ENCODE peak calls at places on chromosomes 5 and 9, in four cellular contexts. F is K562, G is SK-N-SH, W is GM12891. C is an unnamed sample.

GRCh38 chr9:35611230-35611797 is 6.3 kb downstream of the TESK1 start:
- DNase-seq in W (no peak), F (peak), G (peak), C (peak)

GRCh38 chr9:128394404-128395168 is 23.4 kb downstream of the URM1 start:
- DNase-seq in G (no peak), F (no peak), W (no peak), C (no peak)

GRCh38 chr9:127779136-127779981 is 893 bp upstream of the SH2D3C start:
- DNase-seq in F (no peak), W (no peak), G (peak), C (no peak)

GRCh38 chr9:137300607-137301085 is 1.4 kb downstream of the NRARP start:
- DNase-seq in W (no peak), F (peak), G (peak), C (no peak)

GRCh38 chr5:154562244-154562861 is 84.3 kb upstream of the HAND1 start:
- DNase-seq in F (no peak), W (no peak), G (no peak), C (no peak)

GRCh38 chr5:108451269-108451668 is 69.4 kb upstream of the FBXL17 start:
- DNase-seq in F (no peak), W (no peak), G (no peak), C (no peak)

GRCh38 chr5:73205309-73205708 is 32.3 kb downstream of the TMEM174 start:
- DNase-seq in G (no peak), W (no peak), F (no peak), C (no peak)

GRCh38 chr5:66826263-66826662 is 230.1 kb downstream of the MAST4 start:
- DNase-seq in G (no peak), F (no peak), W (no peak), C (no peak)

GRCh38 chr5:151770383-151771258 is 1.1 kb upstream of the G3BP1 start:
- DNase-seq in G (peak), F (peak), W (peak), C (peak)

DNA sequence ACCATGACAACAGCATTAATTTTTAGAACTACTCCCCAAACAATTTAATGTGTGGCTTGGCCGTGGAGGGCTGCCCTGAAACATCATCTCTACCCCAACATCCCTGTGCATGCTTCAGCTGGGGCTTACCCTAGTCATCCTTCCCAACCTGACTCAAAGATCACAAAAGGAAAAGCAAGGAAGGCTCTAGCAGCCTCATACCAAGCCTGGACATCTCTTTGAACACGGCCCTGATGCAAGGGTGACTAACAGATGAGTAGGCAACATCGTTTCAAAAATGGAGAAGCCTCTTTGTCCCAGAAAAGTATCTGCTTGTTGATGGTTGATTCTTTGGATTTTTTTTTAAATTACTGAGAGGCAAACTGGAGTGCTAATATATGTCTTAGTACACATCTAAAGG is 95.4 kb downstream of the ARSB start:
- DNase-seq in W (no peak), G (no peak), F (no peak), C (no peak)
- TF ChIP-seq TAF1 in W (no peak), G (no peak), F (no peak), C (no peak)

GRCh38 chr9:121348321-121348720 is 21.7 kb downstream of the STOM start:
- DNase-seq in G (no peak), W (no peak), F (no peak), C (no peak)
- TF ChIP-seq TAF1 in G (no peak), W (no peak), F (no peak), C (no peak)

GRCh38 chr5:25006734-25007133 is 362.0 kb upstream of the CDH10 start:
- DNase-seq in G (no peak), F (no peak), W (no peak), C (no peak)
- TF ChIP-seq TAF1 in G (no peak), F (no peak), W (no peak), C (no peak)

GRCh38 chr9:131695366-131696162 is 44.3 kb downstream of the RAPGEF1 start:
- DNase-seq in F (no peak), W (no peak), G (no peak), C (no peak)

GRCh38 chr9:131693163-131693562 is 46.7 kb downstream of the RAPGEF1 start:
- DNase-seq in F (no peak), W (no peak), G (no peak), C (no peak)

GRCh38 chr9:131691969-131692611 is 47.8 kb downstream of the RAPGEF1 start:
- DNase-seq in G (no peak), W (no peak), F (no peak), C (no peak)

GRCh38 chr9:131692612-131692976 is 47.3 kb downstream of the RAPGEF1 start:
- DNase-seq in G (no peak), W (no peak), F (no peak), C (no peak)

DNA sequence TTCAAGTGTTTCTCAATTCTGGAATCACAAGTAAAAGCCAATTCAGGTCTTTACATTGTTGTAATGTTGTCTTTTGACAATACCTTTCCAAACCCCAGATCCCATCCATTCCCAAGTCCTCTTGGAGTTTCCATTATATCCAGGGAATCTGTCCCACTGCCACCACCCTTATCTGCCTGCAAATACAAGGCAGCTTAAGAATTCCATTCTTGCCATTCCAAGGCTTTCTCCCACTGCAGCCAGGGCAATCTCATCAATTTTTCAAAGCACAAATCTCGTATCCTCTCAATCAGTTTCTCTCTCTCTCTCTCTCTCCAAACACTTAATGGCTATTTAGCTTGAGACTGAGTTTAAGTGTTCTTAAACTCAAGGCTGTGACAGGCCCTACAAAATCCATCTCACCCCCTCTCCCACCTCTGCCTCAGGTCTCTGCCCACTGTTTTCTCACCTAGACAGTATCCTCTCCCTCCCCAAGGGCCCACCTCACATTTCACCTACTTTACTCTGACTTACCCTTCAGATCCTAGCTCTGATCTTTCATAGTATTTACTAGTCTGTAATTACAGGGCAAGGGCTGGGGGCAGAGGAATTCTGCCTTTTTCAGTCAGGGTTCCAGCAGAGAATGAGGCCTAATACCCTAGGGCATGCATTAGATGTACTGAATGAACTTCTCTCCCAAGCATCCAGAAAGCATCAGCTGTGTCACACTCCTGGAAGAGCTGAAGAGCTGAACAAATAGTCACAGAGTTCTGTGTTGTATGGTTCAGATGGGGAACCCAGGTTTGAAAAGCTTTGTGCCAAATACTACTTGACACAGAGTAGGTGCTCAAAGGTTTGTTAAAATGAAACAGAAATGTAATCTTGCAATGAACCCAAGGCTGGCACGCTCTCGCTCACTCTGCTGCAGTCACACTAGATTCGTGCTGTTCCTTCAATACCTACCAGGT is 46.0 kb downstream of the RAPGEF1 start:
- DNase-seq in W (no peak), G (no peak), F (no peak), C (no peak)
- TF ChIP-seq TAF1 in W (no peak), G (no peak), F (no peak), C (no peak)

DNA sequence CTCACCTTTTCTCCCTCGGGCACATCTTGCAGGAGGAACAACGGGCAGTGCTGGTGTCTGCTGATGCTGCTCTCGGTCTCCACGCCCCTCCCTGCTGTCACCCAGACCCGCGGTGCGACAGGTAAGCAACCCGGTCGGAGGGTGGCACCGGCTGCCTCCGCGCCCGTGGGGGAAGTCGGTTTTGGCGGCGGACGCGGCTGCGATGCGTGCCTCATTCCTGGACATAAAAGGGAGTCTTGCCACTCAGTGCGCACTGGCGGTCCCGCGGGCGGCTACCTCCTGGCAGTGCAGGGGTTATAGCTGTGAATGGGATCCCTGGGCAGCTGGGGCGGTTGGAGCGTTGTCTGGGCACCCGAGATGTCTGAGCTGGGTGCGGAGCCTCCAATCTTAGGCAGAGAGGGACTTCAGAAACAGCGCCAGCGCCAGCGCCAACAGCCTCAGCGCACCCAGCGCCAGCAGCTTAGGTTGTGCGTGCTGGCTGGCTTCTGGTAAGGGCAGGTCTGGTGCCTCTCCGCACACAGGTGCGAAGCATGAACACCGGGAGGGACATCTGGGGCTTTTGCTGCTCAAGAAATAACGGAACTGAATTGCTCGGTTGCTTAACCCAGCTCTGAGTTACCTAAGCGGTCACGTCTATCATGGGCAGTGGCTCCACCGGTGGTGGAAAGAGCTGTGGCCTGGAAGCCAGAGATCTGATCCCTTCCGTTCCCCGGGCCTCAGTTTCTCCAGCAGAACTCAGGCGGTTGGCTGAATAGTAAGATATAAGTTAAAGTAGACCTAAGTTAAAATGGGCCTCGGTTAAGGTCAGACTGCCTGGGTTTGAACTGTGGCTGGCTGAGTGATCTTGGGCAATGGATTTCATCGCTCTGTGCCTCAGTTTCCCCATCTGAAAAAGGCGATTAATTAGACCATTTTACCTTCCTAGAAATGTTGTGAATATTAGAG is 695 bp downstream of the COL15A1 start:
- DNase-seq in F (no peak), G (peak), W (no peak), C (no peak)
- TF ChIP-seq TAF1 in F (no peak), G (no peak), W (no peak), C (no peak)

GRCh38 chr5:59450245-59450644 is 443.3 kb downstream of the PDE4D start:
- DNase-seq in F (no peak), W (no peak), G (no peak), C (no peak)

DNA sequence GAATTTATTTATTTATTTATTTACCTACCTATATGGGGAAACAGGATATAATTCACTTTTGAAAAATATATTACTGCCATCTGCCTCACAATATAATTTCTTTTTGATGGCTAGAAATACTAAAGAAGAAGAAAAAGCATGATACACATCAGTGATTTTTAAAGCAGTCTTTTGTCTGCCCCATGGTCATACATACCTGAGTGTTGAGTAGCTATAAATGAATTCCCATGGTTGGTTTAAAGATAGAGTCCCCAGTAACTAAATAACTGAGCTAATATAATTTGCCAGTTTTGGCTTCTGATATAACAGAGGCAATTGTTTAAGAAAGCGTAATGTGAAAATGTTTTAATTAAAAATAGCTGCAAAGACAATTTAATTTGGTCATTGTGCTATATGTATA is 447.8 kb downstream of the PDE4D start:
- DNase-seq in G (no peak), F (no peak), W (no peak), C (no peak)
- TF ChIP-seq TAF1 in G (no peak), F (no peak), W (no peak), C (no peak)

GRCh38 chr5:122846051-122846567 is 696 bp downstream of the SNX24 start:
- DNase-seq in W (no peak), F (no peak), G (peak), C (no peak)
- TF ChIP-seq TAF1 in W (no peak), F (no peak), G (no peak), C (no peak)

GRCh38 chr5:57033103-57033502 is 81.2 kb upstream of the MIER3 start:
- DNase-seq in F (no peak), W (no peak), G (no peak), C (no peak)
- TF ChIP-seq TAF1 in F (no peak), W (no peak), G (no peak), C (no peak)

DNA sequence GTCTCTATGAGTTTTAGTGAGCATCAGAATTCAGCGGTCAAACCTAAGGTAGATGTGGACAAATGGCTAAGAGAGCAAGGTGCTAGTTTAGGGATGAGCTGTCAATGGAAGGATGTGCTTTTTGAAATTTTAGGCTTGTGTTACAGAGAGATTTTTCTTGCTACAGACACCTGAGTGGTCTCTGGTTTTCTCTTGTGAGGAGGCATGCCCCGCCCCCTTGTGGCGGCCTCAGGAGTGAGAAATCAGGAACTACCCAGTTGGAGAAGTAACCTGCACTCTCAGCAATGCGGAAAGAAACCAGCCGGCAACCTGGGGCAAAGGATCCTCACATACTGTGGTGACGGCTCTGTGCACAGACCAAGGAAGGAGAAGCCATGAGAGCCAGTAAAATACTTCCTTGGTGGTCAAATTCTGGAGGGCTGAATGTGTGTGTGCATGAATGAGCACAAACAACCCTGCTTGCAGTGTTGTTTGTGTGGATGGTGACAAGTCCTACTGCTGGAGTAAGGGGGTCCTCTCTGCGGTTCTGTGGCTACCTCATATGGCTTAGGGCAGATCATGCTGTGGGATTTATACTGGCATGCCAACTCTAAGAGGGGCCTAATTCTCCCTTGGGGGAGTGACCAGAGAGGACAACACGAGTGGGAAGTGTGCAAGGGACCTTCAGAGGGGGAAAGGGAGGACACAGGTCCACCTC is 16.7 kb upstream of the HSD17B4 start:
- DNase-seq in F (peak), G (no peak), W (no peak), C (no peak)
- TF ChIP-seq TAF1 in F (no peak), G (no peak), W (no peak), C (no peak)

C was measured in GM12892.